ENCODE peak calls at places on chromosomes 4 and X, in five cellular contexts. T is ovary; Y is GM12878; N is pancreas; X is CD4-positive, alpha-beta memory T cell. I is an unnamed sample. For H3K9me3, the result is how much of the 10 kb centered on the place peaks cover.

GRCh38 chrX:3136161-3136961 is 95.1 kb downstream of the ARSF start:
- DNase-seq in T (no peak), Y (no peak), N (no peak), X (no peak), I (no peak)

GRCh38 chrX:155998116-155998515 is 620 bp downstream of the IL9R start:
- DNase-seq in T (no peak), Y (no peak), N (no peak), X (no peak), I (no peak)

GRCh38 chr4:57501715-57502114 is 391.5 kb upstream of the IGFBP7 start:
- DNase-seq in T (no peak), Y (no peak), N (no peak), X (no peak), I (no peak)

GRCh38 chr4:8277356-8278008 is 7.9 kb downstream of the HTRA3 start:
- DNase-seq in T (peak), Y (no peak), N (no peak), X (no peak), I (no peak)

GRCh38 chrX:31132803-31133202 is 61.0 kb upstream of the FTHL17 start:
- DNase-seq in T (no peak), Y (no peak), N (no peak), X (no peak), I (no peak)

GRCh38 chrX:1485033-1485432 is 32.3 kb upstream of the ASMTL start:
- DNase-seq in T (no peak), Y (no peak), N (no peak), X (no peak), I (no peak)

GRCh38 chr4:6751611-6752485 is 30.7 kb upstream of the KIAA0232 start:
- DNase-seq in T (no peak), Y (no peak), N (no peak), X (no peak), I (no peak)

GRCh38 chr4:42708625-42709024 is 51.7 kb upstream of the ATP8A1 start:
- DNase-seq in T (no peak), Y (no peak), N (no peak), X (no peak), I (no peak)

GRCh38 chr4:182145360-182145905 is 97.8 kb upstream of the TENM3 start:
- DNase-seq in T (no peak), Y (no peak), N (no peak), X (no peak), I (no peak)

GRCh38 chrX:16305187-16305586 is 137.9 kb downstream of the MAGEB17 start:
- DNase-seq in T (no peak), Y (no peak), N (no peak), X (no peak), I (no peak)

GRCh38 chrX:140672840-140673731 is 36.5 kb upstream of the LINC00632 start:
- DNase-seq in T (no peak), Y (no peak), N (no peak), X (no peak), I (no peak)

GRCh38 chrX:1392376-1393130 is 640 bp upstream of the SLC25A6 start:
- DNase-seq in T (no peak), Y (no peak), N (peak), X (no peak), I (no peak)

GRCh38 chr4:26496207-26496783 is 6.0 kb upstream of the CCKAR start:
- DNase-seq in T (no peak), Y (no peak), N (no peak), X (no peak), I (no peak)

GRCh38 chrX:129523076-129524055 is at the start of gene SMARCA1:
- DNase-seq in T (peak), Y (no peak), N (peak), X (no peak), I (no peak)

GRCh38 chrX:110003167-110004156 is 548 bp downstream of the TMEM164 start:
- DNase-seq in T (peak), Y (no peak), N (peak), X (no peak), I (no peak)

GRCh38 chr4:182267048-182267447 is 23.8 kb downstream of the TENM3 start:
- DNase-seq in T (no peak), Y (no peak), N (no peak), X (no peak), I (no peak)

GRCh38 chrX:49972313-49972712 is 49.9 kb downstream of the CLCN5 start:
- DNase-seq in T (no peak), Y (no peak), N (no peak), X (no peak), I (no peak)

GRCh38 chr4:182874158-182874855 is 42.9 kb downstream of the DCTD start:
- DNase-seq in T (no peak), Y (no peak), N (no peak), X (no peak), I (no peak)

GRCh38 chr4:10161840-10162239 is 45.2 kb upstream of the WDR1 start:
- DNase-seq in T (no peak), Y (no peak), N (no peak), X (peak), I (no peak)

GRCh38 chr4:156790866-156791265 is 180.7 kb downstream of the PDGFC start:
- DNase-seq in T (no peak), Y (no peak), N (no peak), X (no peak), I (no peak)

GRCh38 chr4:8700576-8700975 is 108.0 kb downstream of the CPZ start:
- DNase-seq in T (no peak), Y (no peak), N (no peak), X (no peak), I (no peak)

GRCh38 chrX:10160221-10160620 is 3.4 kb downstream of the CLCN4 start:
- DNase-seq in T (no peak), Y (no peak), N (no peak), X (no peak), I (no peak)

GRCh38 chrX:121456315-121456714 is 408.9 kb downstream of the GLUD2 start:
- DNase-seq in T (no peak), Y (peak), N (no peak), X (no peak), I (no peak)

GRCh38 chrX:131816551-131817136 is 206.5 kb upstream of the STK26 start:
- DNase-seq in T (peak), Y (peak), N (no peak), X (peak), I (peak)

GRCh38 chr4:120922390-120923200 is at the start of gene PRDM5:
- DNase-seq in T (peak), Y (no peak), N (peak), X (peak), I (no peak)

GRCh38 chr4:126748736-126749135 is 884.0 kb upstream of the INTU start:
- DNase-seq in T (no peak), Y (no peak), N (no peak), X (no peak), I (no peak)

GRCh38 chr4:112895785-112896184 is 153.7 kb upstream of the ANK2 start:
- DNase-seq in T (no peak), Y (peak), N (no peak), X (no peak), I (no peak)

GRCh38 chr4:69860007-69860406 is at the start of gene SULT1E1:
- DNase-seq in T (no peak), Y (no peak), N (no peak), X (no peak), I (no peak)

DNA sequence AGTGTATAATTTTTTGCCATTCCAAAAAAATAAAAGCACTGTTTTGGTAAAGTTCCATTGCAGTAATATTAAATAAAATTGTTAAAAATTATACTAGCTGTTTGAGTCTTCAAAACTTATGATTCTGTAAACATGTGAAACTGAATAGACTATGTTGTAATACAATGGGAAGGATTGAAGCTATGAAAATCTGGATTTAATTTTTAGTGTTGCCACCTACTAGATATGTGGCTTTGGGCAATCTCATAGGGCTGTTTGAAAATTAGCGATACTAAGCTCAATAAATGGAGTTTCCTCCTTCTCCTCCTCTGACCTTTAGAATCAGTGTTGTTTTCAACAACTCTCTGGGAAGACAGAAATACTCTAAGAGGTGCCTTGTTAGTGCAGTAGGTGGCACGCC is 4.5 kb downstream of the PGRMC2 start:
- DNase-seq in T (no peak), Y (no peak), N (no peak), X (no peak), I (no peak)
- H3K4me3 ChIP-seq in T (no peak), Y (no peak), N (no peak), X (no peak), I (no peak)

DNA sequence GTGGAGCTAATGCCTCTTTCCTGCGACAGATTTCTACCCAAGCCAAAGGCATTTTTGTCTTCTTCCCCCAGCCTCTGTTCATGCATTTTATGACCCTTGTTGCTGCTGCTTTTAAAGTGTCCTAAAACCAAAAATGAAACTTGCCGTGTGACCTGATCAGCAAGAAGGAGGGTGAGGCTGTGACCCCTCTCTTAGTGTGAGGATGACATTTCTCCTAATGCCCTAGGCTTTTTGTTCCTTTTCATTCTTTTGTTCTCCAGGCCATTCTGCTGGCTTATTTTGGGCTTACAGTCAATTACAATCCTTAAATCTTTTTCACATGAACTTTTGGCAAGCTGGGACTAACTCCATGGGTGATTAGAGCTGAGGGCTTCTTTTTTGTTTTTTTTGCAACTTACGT is 34.4 kb downstream of the PTTG2 start:
- DNase-seq in T (no peak), Y (no peak), N (no peak), X (no peak), I (no peak)
- H3K27ac ChIP-seq in T (no peak), Y (no peak), N (no peak), X (no peak), I (peak)

GRCh38 chr4:88356771-88357170 is 21.9 kb upstream of the HERC6 start:
- DNase-seq in T (no peak), Y (no peak), N (no peak), X (no peak), I (no peak)
- H3K9me3 ChIP-seq in T (under half), Y (under half), N (under half), X (under half), I (under half)

GRCh38 chrX:56763556-56764152 is 34.6 kb downstream of the NBDY start:
- DNase-seq in T (peak), Y (no peak), N (no peak), X (peak), I (no peak)
- H3K4me3 ChIP-seq in T (peak), Y (peak), N (peak), X (peak), I (peak)

GRCh38 chrX:39904816-39905474 is 192.8 kb downstream of the BCOR start:
- DNase-seq in T (peak), Y (no peak), N (no peak), X (no peak), I (no peak)
- H3K27ac ChIP-seq in T (no peak), Y (no peak), N (no peak), X (no peak), I (no peak)

GRCh38 chrX:41906515-41907165 is 16.7 kb downstream of the CASK start:
- DNase-seq in T (no peak), Y (no peak), N (no peak), X (no peak), I (no peak)
- H3K9me3 ChIP-seq in T (under half), Y (under half), N (under half), X (under half), I (under half)

DNA sequence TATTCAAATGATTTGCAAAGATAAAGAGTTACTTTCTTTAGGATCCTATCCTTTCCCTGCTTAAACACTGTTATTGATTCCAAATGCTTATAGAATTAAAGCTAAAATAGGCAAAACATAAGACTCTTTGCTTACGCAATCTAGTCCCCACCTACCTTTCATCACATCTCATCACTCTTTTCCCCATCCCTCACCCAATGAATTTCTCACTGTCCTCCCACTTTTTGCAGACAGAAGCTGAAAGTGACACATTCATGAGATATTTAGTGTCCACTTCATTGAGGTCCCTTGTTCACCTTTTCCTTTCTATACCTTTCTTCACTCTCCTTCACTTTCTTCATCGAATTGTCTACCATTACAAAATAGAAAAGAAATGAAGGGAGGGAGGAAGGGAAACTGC is 424 bp downstream of the SATL1 start:
- DNase-seq in T (no peak), Y (no peak), N (no peak), X (no peak), I (no peak)
- H3K4me3 ChIP-seq in T (peak), Y (no peak), N (no peak), X (no peak), I (peak)

DNA sequence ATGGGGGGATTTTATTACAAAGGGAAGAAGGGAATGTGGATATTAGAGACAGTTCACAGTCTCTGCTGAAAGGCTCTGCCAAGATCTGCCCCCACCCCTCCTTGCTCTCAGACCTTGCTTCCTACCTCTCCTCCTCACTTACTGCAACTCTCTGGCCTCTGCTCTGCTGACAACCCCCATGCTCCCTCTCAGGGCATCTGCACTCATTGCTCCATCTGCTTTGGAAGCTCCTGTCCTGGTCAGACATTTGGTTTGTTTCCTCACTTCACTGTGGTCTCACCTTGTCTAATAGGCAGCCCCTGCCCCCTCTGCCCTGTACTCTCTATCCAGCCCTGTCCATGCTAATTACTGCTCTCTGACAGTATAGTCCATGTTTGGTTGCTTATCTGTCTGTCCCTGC is 189.3 kb downstream of the PTTG2 start:
- DNase-seq in T (no peak), Y (no peak), N (no peak), X (no peak), I (no peak)
- H3K27ac ChIP-seq in T (no peak), Y (no peak), N (no peak), X (no peak), I (no peak)

DNA sequence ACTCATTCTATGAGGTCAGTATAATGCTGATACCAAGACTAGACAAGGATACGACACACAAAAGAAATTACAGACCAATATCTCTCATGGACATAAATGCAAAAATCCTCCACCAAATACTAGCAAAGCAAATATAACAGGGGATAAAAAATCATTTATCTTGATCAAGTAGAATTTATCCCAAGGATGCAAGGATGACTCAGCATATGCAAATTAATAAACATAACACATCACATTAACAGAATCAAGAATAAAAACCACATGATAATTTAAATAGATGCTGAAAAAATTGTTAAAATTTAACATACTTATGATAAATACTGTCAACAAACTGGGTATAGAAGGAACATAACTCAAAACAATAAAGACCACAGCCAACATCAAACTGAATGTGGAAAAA is 69.4 kb upstream of the GABRA2 start:
- DNase-seq in T (no peak), Y (no peak), N (no peak), X (no peak), I (no peak)
- H3K9me3 ChIP-seq in T (under half), Y (under half), N (under half), X (under half), I (under half)

I was measured in ascending aorta.